ENCODE peak calls at places on chromosome 19, in nine cellular contexts. One of them, this sample, is unnamed.

GRCh38 chr19:46959962-46960556 is 59.6 kb upstream of the NPAS1 start:
- DNase-seq in SHP77: no peak
- DNase-seq in neuronal stem cell: no peak
- DNase-seq in occipital lobe: no peak
- DNase-seq in endothelial cell: no peak
- DNase-seq in LHCN-M2: no peak
- DNase-seq in T-helper 2 cell: no peak
- DNase-seq in MV-4-11: no peak
- DNase-seq in ELR: peak
- DNase-seq in this sample: no peak

GRCh38 chr19:38265213-38265861 is 964 bp downstream of the SPINT2 start:
- DNase-seq in MV-4-11: peak
- DNase-seq in LHCN-M2: no peak
- DNase-seq in occipital lobe: no peak
- DNase-seq in T-helper 2 cell: no peak
- DNase-seq in endothelial cell: no peak
- DNase-seq in SHP77: no peak
- DNase-seq in ELR: no peak
- DNase-seq in neuronal stem cell: no peak
- DNase-seq in this sample: no peak

GRCh38 chr19:38650911-38651584 is 3.6 kb downstream of the ACTN4 start:
- DNase-seq in occipital lobe: no peak
- DNase-seq in T-helper 2 cell: no peak
- DNase-seq in ELR: peak
- DNase-seq in MV-4-11: peak
- DNase-seq in SHP77: no peak
- DNase-seq in neuronal stem cell: no peak
- DNase-seq in LHCN-M2: peak
- DNase-seq in endothelial cell: no peak
- DNase-seq in this sample: no peak

GRCh38 chr19:9842834-9843625 is 7.9 kb downstream of the PIN1 start:
- DNase-seq in LHCN-M2: no peak
- DNase-seq in endothelial cell: no peak
- DNase-seq in neuronal stem cell: no peak
- DNase-seq in MV-4-11: no peak
- DNase-seq in SHP77: no peak
- DNase-seq in occipital lobe: no peak
- DNase-seq in T-helper 2 cell: no peak
- DNase-seq in ELR: no peak
- DNase-seq in this sample: no peak

GRCh38 chr19:29945433-29945832 is 3.4 kb downstream of the URI1 start:
- DNase-seq in T-helper 2 cell: no peak
- DNase-seq in LHCN-M2: no peak
- DNase-seq in endothelial cell: no peak
- DNase-seq in ELR: no peak
- DNase-seq in MV-4-11: no peak
- DNase-seq in SHP77: no peak
- DNase-seq in occipital lobe: no peak
- DNase-seq in neuronal stem cell: no peak
- DNase-seq in this sample: no peak

GRCh38 chr19:46813570-46814358 is 25.4 kb upstream of the SLC1A5 start:
- DNase-seq in ELR: no peak
- DNase-seq in LHCN-M2: no peak
- DNase-seq in neuronal stem cell: no peak
- DNase-seq in endothelial cell: no peak
- DNase-seq in SHP77: no peak
- DNase-seq in T-helper 2 cell: no peak
- DNase-seq in occipital lobe: no peak
- DNase-seq in MV-4-11: no peak
- DNase-seq in this sample: no peak

GRCh38 chr19:2695288-2695866 is 7.1 kb downstream of the GNG7 start:
- DNase-seq in T-helper 2 cell: no peak
- DNase-seq in ELR: no peak
- DNase-seq in neuronal stem cell: no peak
- DNase-seq in occipital lobe: peak
- DNase-seq in SHP77: no peak
- DNase-seq in MV-4-11: peak
- DNase-seq in endothelial cell: peak
- DNase-seq in LHCN-M2: no peak
- DNase-seq in this sample: peak

GRCh38 chr19:17555929-17556813 is 722 bp downstream of the COLGALT1 start:
- DNase-seq in SHP77: no peak
- DNase-seq in T-helper 2 cell: peak
- DNase-seq in neuronal stem cell: peak
- DNase-seq in MV-4-11: peak
- DNase-seq in occipital lobe: peak
- DNase-seq in LHCN-M2: peak
- DNase-seq in ELR: peak
- DNase-seq in endothelial cell: peak
- DNase-seq in this sample: peak

GRCh38 chr19:46515879-46516350 is 20.2 kb upstream of the PNMA8B start:
- DNase-seq in MV-4-11: peak
- DNase-seq in ELR: peak
- DNase-seq in T-helper 2 cell: peak
- DNase-seq in LHCN-M2: peak
- DNase-seq in SHP77: no peak
- DNase-seq in endothelial cell: no peak
- DNase-seq in occipital lobe: no peak
- DNase-seq in neuronal stem cell: no peak
- DNase-seq in this sample: no peak

GRCh38 chr19:28012361-28012760 is 1200.6 kb downstream of the UQCRFS1 start:
- DNase-seq in LHCN-M2: no peak
- DNase-seq in endothelial cell: peak
- DNase-seq in MV-4-11: no peak
- DNase-seq in T-helper 2 cell: no peak
- DNase-seq in SHP77: no peak
- DNase-seq in ELR: no peak
- DNase-seq in neuronal stem cell: no peak
- DNase-seq in occipital lobe: no peak
- DNase-seq in this sample: no peak

GRCh38 chr19:17296278-17296677 is 6.9 kb downstream of the ABHD8 start:
- DNase-seq in SHP77: peak
- DNase-seq in T-helper 2 cell: no peak
- DNase-seq in ELR: peak
- DNase-seq in LHCN-M2: peak
- DNase-seq in MV-4-11: peak
- DNase-seq in neuronal stem cell: no peak
- DNase-seq in occipital lobe: no peak
- DNase-seq in endothelial cell: no peak
- DNase-seq in this sample: no peak

GRCh38 chr19:55406869-55407624 is 541 bp downstream of the UBE2S start:
- DNase-seq in occipital lobe: no peak
- DNase-seq in neuronal stem cell: no peak
- DNase-seq in ELR: peak
- DNase-seq in SHP77: no peak
- DNase-seq in MV-4-11: peak
- DNase-seq in LHCN-M2: no peak
- DNase-seq in T-helper 2 cell: no peak
- DNase-seq in endothelial cell: peak
- DNase-seq in this sample: no peak

GRCh38 chr19:10892256-10892655 is 20.9 kb downstream of the CARM1 start:
- DNase-seq in endothelial cell: no peak
- DNase-seq in ELR: no peak
- DNase-seq in occipital lobe: no peak
- DNase-seq in MV-4-11: no peak
- DNase-seq in neuronal stem cell: no peak
- DNase-seq in LHCN-M2: peak
- DNase-seq in T-helper 2 cell: no peak
- DNase-seq in SHP77: no peak
- DNase-seq in this sample: no peak

GRCh38 chr19:10290876-10291553 is 1.3 kb downstream of the ICAM5 start:
- DNase-seq in occipital lobe: no peak
- DNase-seq in ELR: peak
- DNase-seq in SHP77: peak
- DNase-seq in neuronal stem cell: no peak
- DNase-seq in T-helper 2 cell: no peak
- DNase-seq in endothelial cell: no peak
- DNase-seq in LHCN-M2: peak
- DNase-seq in MV-4-11: peak
- DNase-seq in this sample: no peak

GRCh38 chr19:50510121-50510670 is 795 bp downstream of the JOSD2 start:
- DNase-seq in endothelial cell: no peak
- DNase-seq in SHP77: no peak
- DNase-seq in neuronal stem cell: no peak
- DNase-seq in occipital lobe: no peak
- DNase-seq in LHCN-M2: no peak
- DNase-seq in ELR: peak
- DNase-seq in MV-4-11: no peak
- DNase-seq in T-helper 2 cell: no peak
- DNase-seq in this sample: peak

GRCh38 chr19:41521860-41522555 is 54.0 kb upstream of the CEACAM21 start:
- DNase-seq in ELR: no peak
- DNase-seq in MV-4-11: no peak
- DNase-seq in SHP77: no peak
- DNase-seq in occipital lobe: no peak
- DNase-seq in endothelial cell: peak
- DNase-seq in LHCN-M2: no peak
- DNase-seq in neuronal stem cell: peak
- DNase-seq in T-helper 2 cell: no peak
- DNase-seq in this sample: no peak

GRCh38 chr19:33458171-33458633 is 63.4 kb downstream of the PEPD start:
- DNase-seq in LHCN-M2: no peak
- DNase-seq in endothelial cell: no peak
- DNase-seq in ELR: no peak
- DNase-seq in MV-4-11: no peak
- DNase-seq in neuronal stem cell: no peak
- DNase-seq in occipital lobe: no peak
- DNase-seq in T-helper 2 cell: no peak
- DNase-seq in SHP77: no peak
- DNase-seq in this sample: no peak

GRCh38 chr19:7505682-7506384 is 10.1 kb upstream of the ZNF358 start:
- DNase-seq in SHP77: peak
- DNase-seq in neuronal stem cell: no peak
- DNase-seq in MV-4-11: peak
- DNase-seq in LHCN-M2: no peak
- DNase-seq in occipital lobe: no peak
- DNase-seq in endothelial cell: peak
- DNase-seq in ELR: no peak
- DNase-seq in T-helper 2 cell: no peak
- DNase-seq in this sample: no peak

GRCh38 chr19:2170219-2170618 is 6.5 kb downstream of the DOT1L start:
- DNase-seq in neuronal stem cell: no peak
- DNase-seq in SHP77: no peak
- DNase-seq in MV-4-11: no peak
- DNase-seq in endothelial cell: no peak
- DNase-seq in LHCN-M2: no peak
- DNase-seq in T-helper 2 cell: no peak
- DNase-seq in occipital lobe: no peak
- DNase-seq in ELR: no peak
- DNase-seq in this sample: no peak

GRCh38 chr19:21483589-21484170 is 21.7 kb upstream of the ZNF429 start:
- DNase-seq in SHP77: peak
- DNase-seq in LHCN-M2: peak
- DNase-seq in T-helper 2 cell: peak
- DNase-seq in MV-4-11: no peak
- DNase-seq in occipital lobe: no peak
- DNase-seq in ELR: peak
- DNase-seq in endothelial cell: peak
- DNase-seq in neuronal stem cell: no peak
- DNase-seq in this sample: no peak

GRCh38 chr19:33310606-33311325 is 8.4 kb upstream of the CEBPA start:
- DNase-seq in MV-4-11: no peak
- DNase-seq in neuronal stem cell: no peak
- DNase-seq in LHCN-M2: no peak
- DNase-seq in occipital lobe: no peak
- DNase-seq in SHP77: no peak
- DNase-seq in endothelial cell: no peak
- DNase-seq in ELR: no peak
- DNase-seq in T-helper 2 cell: no peak
- DNase-seq in this sample: no peak

GRCh38 chr19:46716672-46717033 is 261 bp downstream of the PRKD2 start:
- DNase-seq in SHP77: no peak
- DNase-seq in MV-4-11: no peak
- DNase-seq in LHCN-M2: no peak
- DNase-seq in occipital lobe: no peak
- DNase-seq in ELR: no peak
- DNase-seq in T-helper 2 cell: no peak
- DNase-seq in neuronal stem cell: no peak
- DNase-seq in endothelial cell: peak
- DNase-seq in this sample: no peak

GRCh38 chr19:40165362-40165937 is 25.8 kb upstream of the MAP3K10 start:
- DNase-seq in ELR: peak
- DNase-seq in occipital lobe: peak
- DNase-seq in SHP77: peak
- DNase-seq in T-helper 2 cell: peak
- DNase-seq in neuronal stem cell: peak
- DNase-seq in MV-4-11: peak
- DNase-seq in LHCN-M2: peak
- DNase-seq in endothelial cell: peak
- DNase-seq in this sample: no peak

GRCh38 chr19:5691205-5691929 is 1.3 kb downstream of the RPL36 start:
- DNase-seq in endothelial cell: no peak
- DNase-seq in T-helper 2 cell: peak
- DNase-seq in neuronal stem cell: no peak
- DNase-seq in SHP77: peak
- DNase-seq in occipital lobe: no peak
- DNase-seq in LHCN-M2: peak
- DNase-seq in MV-4-11: peak
- DNase-seq in ELR: peak
- DNase-seq in this sample: peak

GRCh38 chr19:11252665-11253355 is 9.5 kb downstream of the DOCK6 start:
- DNase-seq in neuronal stem cell: no peak
- DNase-seq in endothelial cell: no peak
- DNase-seq in SHP77: no peak
- DNase-seq in MV-4-11: no peak
- DNase-seq in LHCN-M2: no peak
- DNase-seq in occipital lobe: no peak
- DNase-seq in ELR: no peak
- DNase-seq in T-helper 2 cell: no peak
- DNase-seq in this sample: no peak

GRCh38 chr19:34259367-34259865 is 5.1 kb downstream of the GARRE1 start:
- DNase-seq in neuronal stem cell: no peak
- DNase-seq in MV-4-11: no peak
- DNase-seq in T-helper 2 cell: no peak
- DNase-seq in endothelial cell: no peak
- DNase-seq in ELR: peak
- DNase-seq in LHCN-M2: peak
- DNase-seq in SHP77: no peak
- DNase-seq in occipital lobe: no peak
- DNase-seq in this sample: no peak

GRCh38 chr19:50657672-50658437 is 8.6 kb downstream of the C19orf81 start:
- DNase-seq in neuronal stem cell: peak
- DNase-seq in LHCN-M2: peak
- DNase-seq in MV-4-11: peak
- DNase-seq in SHP77: peak
- DNase-seq in occipital lobe: peak
- DNase-seq in endothelial cell: peak
- DNase-seq in T-helper 2 cell: peak
- DNase-seq in ELR: peak
- DNase-seq in this sample: peak

GRCh38 chr19:29086182-29086581 is 126.8 kb downstream of the UQCRFS1 start:
- DNase-seq in LHCN-M2: no peak
- DNase-seq in occipital lobe: no peak
- DNase-seq in SHP77: peak
- DNase-seq in endothelial cell: no peak
- DNase-seq in neuronal stem cell: no peak
- DNase-seq in T-helper 2 cell: no peak
- DNase-seq in MV-4-11: no peak
- DNase-seq in ELR: no peak
- DNase-seq in this sample: no peak

GRCh38 chr19:1057185-1057857 is 9.6 kb upstream of the ARHGAP45 start:
- DNase-seq in neuronal stem cell: no peak
- DNase-seq in occipital lobe: no peak
- DNase-seq in T-helper 2 cell: no peak
- DNase-seq in MV-4-11: peak
- DNase-seq in SHP77: peak
- DNase-seq in ELR: peak
- DNase-seq in endothelial cell: no peak
- DNase-seq in LHCN-M2: peak
- DNase-seq in this sample: no peak

GRCh38 chr19:5103812-5104410 is 135.0 kb downstream of the KDM4B start:
- DNase-seq in SHP77: peak
- DNase-seq in LHCN-M2: no peak
- DNase-seq in ELR: no peak
- DNase-seq in neuronal stem cell: no peak
- DNase-seq in endothelial cell: no peak
- DNase-seq in occipital lobe: no peak
- DNase-seq in T-helper 2 cell: no peak
- DNase-seq in MV-4-11: no peak
- DNase-seq in this sample: no peak

GRCh38 chr19:33024398-33024797 is 40.3 kb downstream of the RHPN2 start:
- DNase-seq in MV-4-11: no peak
- DNase-seq in neuronal stem cell: no peak
- DNase-seq in occipital lobe: no peak
- DNase-seq in SHP77: no peak
- DNase-seq in endothelial cell: no peak
- DNase-seq in ELR: no peak
- DNase-seq in T-helper 2 cell: no peak
- DNase-seq in LHCN-M2: no peak
- DNase-seq in this sample: no peak